ENCODE peak calls at places on chromosomes 3 and 15, in eight cellular contexts. One of them, this sample, is unnamed.

GRCh38 chr3:71069797-71070196 is 513.7 kb downstream of the FOXP1 start:
- DNase-seq in T-helper 2 cell treated with Interferon-gamma antibody and Interleukin-4, amounts not matched to agents 5 μg/mL and 100 μg/mL, for 36 hours: peak
- DNase-seq in CD8-positive, alpha-beta memory T cell: peak
- DNase-seq in T-helper 1 cell: peak
- DNase-seq in psoas muscle: peak
- DNase-seq in hippocampal formation: peak
- DNase-seq in posterior cingulate gyrus: peak
- DNase-seq in activated CD8-positive, alpha-beta T cell treated with anti-CD3 and anti-CD28 coated beads, Interleukin-2, amount 10 ng/mL, durations not matched to agents 7 days and 5 days: peak
- DNase-seq in this sample: peak

GRCh38 chr3:68306571-68306970 is 625.8 kb downstream of the TAFA4 start:
- DNase-seq in posterior cingulate gyrus: no peak
- DNase-seq in psoas muscle: no peak
- DNase-seq in T-helper 1 cell: no peak
- DNase-seq in activated CD8-positive, alpha-beta T cell treated with anti-CD3 and anti-CD28 coated beads, Interleukin-2, amount 10 ng/mL, durations not matched to agents 7 days and 5 days: peak
- DNase-seq in T-helper 2 cell treated with Interferon-gamma antibody and Interleukin-4, amounts not matched to agents 5 μg/mL and 100 μg/mL, for 36 hours: no peak
- DNase-seq in CD8-positive, alpha-beta memory T cell: peak
- DNase-seq in hippocampal formation: no peak
- DNase-seq in this sample: no peak

GRCh38 chr3:171874251-171874679 is 31.1 kb downstream of the TMEM212 start:
- DNase-seq in psoas muscle: no peak
- DNase-seq in CD8-positive, alpha-beta memory T cell: no peak
- DNase-seq in T-helper 2 cell treated with Interferon-gamma antibody and Interleukin-4, amounts not matched to agents 5 μg/mL and 100 μg/mL, for 36 hours: no peak
- DNase-seq in T-helper 1 cell: no peak
- DNase-seq in posterior cingulate gyrus: no peak
- DNase-seq in hippocampal formation: no peak
- DNase-seq in activated CD8-positive, alpha-beta T cell treated with anti-CD3 and anti-CD28 coated beads, Interleukin-2, amount 10 ng/mL, durations not matched to agents 7 days and 5 days: no peak
- DNase-seq in this sample: no peak

GRCh38 chr3:184037816-184038215 is 6.3 kb downstream of the HTR3D start:
- DNase-seq in activated CD8-positive, alpha-beta T cell treated with anti-CD3 and anti-CD28 coated beads, Interleukin-2, amount 10 ng/mL, durations not matched to agents 7 days and 5 days: no peak
- DNase-seq in posterior cingulate gyrus: no peak
- DNase-seq in T-helper 1 cell: no peak
- DNase-seq in hippocampal formation: no peak
- DNase-seq in CD8-positive, alpha-beta memory T cell: no peak
- DNase-seq in psoas muscle: no peak
- DNase-seq in T-helper 2 cell treated with Interferon-gamma antibody and Interleukin-4, amounts not matched to agents 5 μg/mL and 100 μg/mL, for 36 hours: no peak
- DNase-seq in this sample: no peak

GRCh38 chr3:157477441-157477840 is 25.8 kb downstream of the VEPH1 start:
- DNase-seq in T-helper 2 cell treated with Interferon-gamma antibody and Interleukin-4, amounts not matched to agents 5 μg/mL and 100 μg/mL, for 36 hours: no peak
- DNase-seq in hippocampal formation: no peak
- DNase-seq in activated CD8-positive, alpha-beta T cell treated with anti-CD3 and anti-CD28 coated beads, Interleukin-2, amount 10 ng/mL, durations not matched to agents 7 days and 5 days: no peak
- DNase-seq in T-helper 1 cell: no peak
- DNase-seq in posterior cingulate gyrus: no peak
- DNase-seq in CD8-positive, alpha-beta memory T cell: no peak
- DNase-seq in psoas muscle: no peak
- DNase-seq in this sample: no peak

GRCh38 chr3:5560199-5560598 is 372.7 kb downstream of the EDEM1 start:
- DNase-seq in T-helper 2 cell treated with Interferon-gamma antibody and Interleukin-4, amounts not matched to agents 5 μg/mL and 100 μg/mL, for 36 hours: no peak
- DNase-seq in hippocampal formation: no peak
- DNase-seq in CD8-positive, alpha-beta memory T cell: no peak
- DNase-seq in T-helper 1 cell: no peak
- DNase-seq in psoas muscle: no peak
- DNase-seq in posterior cingulate gyrus: no peak
- DNase-seq in activated CD8-positive, alpha-beta T cell treated with anti-CD3 and anti-CD28 coated beads, Interleukin-2, amount 10 ng/mL, durations not matched to agents 7 days and 5 days: no peak
- DNase-seq in this sample: no peak

GRCh38 chr15:41043276-41043675 is 72.8 kb downstream of the INO80 start:
- DNase-seq in CD8-positive, alpha-beta memory T cell: no peak
- DNase-seq in T-helper 2 cell treated with Interferon-gamma antibody and Interleukin-4, amounts not matched to agents 5 μg/mL and 100 μg/mL, for 36 hours: no peak
- DNase-seq in psoas muscle: no peak
- DNase-seq in posterior cingulate gyrus: no peak
- DNase-seq in activated CD8-positive, alpha-beta T cell treated with anti-CD3 and anti-CD28 coated beads, Interleukin-2, amount 10 ng/mL, durations not matched to agents 7 days and 5 days: no peak
- DNase-seq in hippocampal formation: no peak
- DNase-seq in T-helper 1 cell: no peak
- DNase-seq in this sample: no peak

GRCh38 chr3:193732391-193732790 is 139.4 kb downstream of the OPA1 start:
- DNase-seq in psoas muscle: no peak
- DNase-seq in posterior cingulate gyrus: no peak
- DNase-seq in T-helper 2 cell treated with Interferon-gamma antibody and Interleukin-4, amounts not matched to agents 5 μg/mL and 100 μg/mL, for 36 hours: no peak
- DNase-seq in hippocampal formation: no peak
- DNase-seq in activated CD8-positive, alpha-beta T cell treated with anti-CD3 and anti-CD28 coated beads, Interleukin-2, amount 10 ng/mL, durations not matched to agents 7 days and 5 days: no peak
- DNase-seq in CD8-positive, alpha-beta memory T cell: no peak
- DNase-seq in T-helper 1 cell: no peak
- DNase-seq in this sample: no peak

GRCh38 chr3:170483485-170484262 is 65.0 kb downstream of the CLDN11 start:
- DNase-seq in posterior cingulate gyrus: no peak
- DNase-seq in T-helper 1 cell: no peak
- DNase-seq in activated CD8-positive, alpha-beta T cell treated with anti-CD3 and anti-CD28 coated beads, Interleukin-2, amount 10 ng/mL, durations not matched to agents 7 days and 5 days: no peak
- DNase-seq in hippocampal formation: no peak
- DNase-seq in psoas muscle: no peak
- DNase-seq in T-helper 2 cell treated with Interferon-gamma antibody and Interleukin-4, amounts not matched to agents 5 μg/mL and 100 μg/mL, for 36 hours: no peak
- DNase-seq in CD8-positive, alpha-beta memory T cell: no peak
- DNase-seq in this sample: no peak